ENCODE peak calls at places on chromosomes 1 and 21, in eight cellular contexts. X, R, Q, C, F, A, U and K are unnamed samples.

GRCh38 chr1:244450597-244451538 is 841 bp downstream of the ADSS2 start:
- DNase-seq in X (peak), R (peak), Q (peak), C (peak), F (peak), A (peak), U (peak), K (peak)

GRCh38 chr1:51578383-51579109 is 38.3 kb upstream of the OSBPL9 start:
- DNase-seq in X (no peak), R (no peak), Q (no peak), C (no peak), F (no peak), A (no peak), U (no peak), K (no peak)

GRCh38 chr1:2121071-2121691 is 71.0 kb downstream of the PRKCZ start:
- DNase-seq in X (no peak), R (no peak), Q (no peak), C (no peak), F (no peak), A (no peak), U (no peak), K (no peak)

GRCh38 chr1:91804546-91805023 is 81.4 kb downstream of the TGFBR3 start:
- DNase-seq in X (peak), R (no peak), Q (no peak), C (peak), F (no peak), A (no peak), U (no peak), K (no peak)

GRCh38 chr1:214476229-214476957 is 75.0 kb downstream of the PTPN14 start:
- DNase-seq in X (no peak), R (no peak), Q (no peak), C (peak), F (no peak), A (no peak), U (no peak), K (no peak)

GRCh38 chr1:199447906-199448305 is 579.6 kb upstream of the NR5A2 start:
- DNase-seq in X (no peak), R (no peak), Q (no peak), C (no peak), F (no peak), A (no peak), U (no peak), K (no peak)

GRCh38 chr1:3439346-3439745 is 15.1 kb upstream of the ARHGEF16 start:
- DNase-seq in X (no peak), R (no peak), Q (no peak), C (no peak), F (no peak), A (no peak), U (peak), K (no peak)

GRCh38 chr1:218670875-218671274 is 325.7 kb downstream of the TGFB2 start:
- DNase-seq in X (no peak), R (no peak), Q (no peak), C (no peak), F (no peak), A (no peak), U (no peak), K (no peak)

GRCh38 chr1:182995894-182996293 is 27.3 kb upstream of the LAMC1 start:
- DNase-seq in X (no peak), R (no peak), Q (no peak), C (no peak), F (no peak), A (no peak), U (no peak), K (no peak)

GRCh38 chr21:37855568-37856391 is 60.5 kb downstream of the KCNJ6 start:
- DNase-seq in X (peak), R (no peak), Q (no peak), C (peak), F (peak), A (no peak), U (no peak), K (no peak)

GRCh38 chr1:83905315-83905907 is 93.5 kb downstream of the TTLL7 start:
- DNase-seq in X (peak), R (no peak), Q (no peak), C (peak), F (peak), A (no peak), U (no peak), K (peak)

GRCh38 chr1:19477284-19478240 is 7.8 kb downstream of the CAPZB start:
- DNase-seq in X (no peak), R (no peak), Q (no peak), C (no peak), F (no peak), A (peak), U (no peak), K (no peak)

GRCh38 chr1:234545512-234546386 is 64.2 kb downstream of the IRF2BP2 start:
- DNase-seq in X (no peak), R (no peak), Q (no peak), C (no peak), F (peak), A (no peak), U (no peak), K (no peak)

GRCh38 chr21:33265664-33266049 is 510 bp upstream of the IL10RB start:
- DNase-seq in X (peak), R (no peak), Q (no peak), C (no peak), F (peak), A (peak), U (no peak), K (no peak)

GRCh38 chr1:3886691-3887090 is 13.4 kb downstream of the C1orf174 start:
- DNase-seq in X (no peak), R (no peak), Q (no peak), C (no peak), F (no peak), A (no peak), U (no peak), K (no peak)

GRCh38 chr21:35035581-35035980 is 13.5 kb downstream of the RUNX1 start:
- DNase-seq in X (no peak), R (no peak), Q (no peak), C (no peak), F (no peak), A (peak), U (no peak), K (no peak)

GRCh38 chr1:211529453-211529852 is 37.5 kb upstream of the RD3 start:
- DNase-seq in X (peak), R (no peak), Q (no peak), C (no peak), F (no peak), A (no peak), U (no peak), K (no peak)

GRCh38 chr1:56202186-56202585 is 377.2 kb downstream of the PLPP3 start:
- DNase-seq in X (peak), R (no peak), Q (no peak), C (no peak), F (no peak), A (no peak), U (no peak), K (no peak)

GRCh38 chr1:212515329-212515760 is 82.6 kb downstream of the NENF start:
- DNase-seq in X (no peak), R (no peak), Q (no peak), C (no peak), F (no peak), A (no peak), U (no peak), K (no peak)

GRCh38 chr1:94384485-94385353 is 33.5 kb upstream of the ABCD3 start:
- DNase-seq in X (no peak), R (no peak), Q (no peak), C (no peak), F (no peak), A (no peak), U (no peak), K (no peak)

GRCh38 chr1:175197536-175197935 is 5.0 kb upstream of the KIAA0040 start:
- DNase-seq in X (no peak), R (no peak), Q (no peak), C (no peak), F (no peak), A (no peak), U (no peak), K (no peak)

GRCh38 chr1:219587817-219588561 is 24.9 kb downstream of the ZC3H11B start:
- DNase-seq in X (peak), R (no peak), Q (no peak), C (peak), F (peak), A (no peak), U (no peak), K (no peak)

GRCh38 chr1:37149296-37149695 is 115.0 kb upstream of the GRIK3 start:
- DNase-seq in X (no peak), R (no peak), Q (no peak), C (no peak), F (no peak), A (no peak), U (no peak), K (no peak)

GRCh38 chr1:100323428-100324106 is 28.7 kb upstream of the CDC14A start:
- DNase-seq in X (peak), R (no peak), Q (peak), C (no peak), F (no peak), A (no peak), U (no peak), K (no peak)

GRCh38 chr21:42414928-42415769 is 11.4 kb downstream of the UBASH3A start:
- DNase-seq in X (peak), R (no peak), Q (no peak), C (peak), F (peak), A (no peak), U (no peak), K (no peak)

GRCh38 chr1:167145965-167146364 is 52.1 kb downstream of the STYXL2 start:
- DNase-seq in X (peak), R (no peak), Q (no peak), C (no peak), F (no peak), A (no peak), U (no peak), K (no peak)

GRCh38 chr1:240234477-240235225 is 143.0 kb downstream of the FMN2 start:
- DNase-seq in X (peak), R (no peak), Q (no peak), C (peak), F (peak), A (no peak), U (no peak), K (no peak)

GRCh38 chr1:108590436-108590835 is 30.5 kb downstream of the EEIG2 start:
- DNase-seq in X (peak), R (no peak), Q (peak), C (no peak), F (peak), A (no peak), U (peak), K (no peak)

GRCh38 chr1:180248731-180249681 is 18.9 kb downstream of the LHX4 start:
- DNase-seq in X (no peak), R (no peak), Q (no peak), C (no peak), F (no peak), A (no peak), U (no peak), K (peak)

GRCh38 chr21:23968722-23969647 is 1638.3 kb downstream of the MRPL39 start:
- DNase-seq in X (peak), R (no peak), Q (no peak), C (peak), F (peak), A (no peak), U (no peak), K (peak)

GRCh38 chr1:14997646-14998276 is 155.8 kb upstream of the TMEM51 start:
- DNase-seq in X (peak), R (no peak), Q (no peak), C (no peak), F (peak), A (no peak), U (no peak), K (no peak)

GRCh38 chr1:38558055-38558454 is 301.5 kb downstream of the RRAGC start:
- DNase-seq in X (no peak), R (no peak), Q (no peak), C (no peak), F (no peak), A (no peak), U (no peak), K (peak)

GRCh38 chr1:81174811-81175476 is 625.8 kb upstream of the ADGRL2 start:
- DNase-seq in X (peak), R (no peak), Q (no peak), C (peak), F (peak), A (no peak), U (no peak), K (no peak)

GRCh38 chr1:3496916-3497315 is 42.5 kb downstream of the ARHGEF16 start:
- DNase-seq in X (no peak), R (no peak), Q (no peak), C (no peak), F (no peak), A (no peak), U (no peak), K (no peak)

GRCh38 chr1:113770031-113770430 is 10.7 kb upstream of the PHTF1 start:
- DNase-seq in X (no peak), R (no peak), Q (no peak), C (no peak), F (no peak), A (no peak), U (no peak), K (no peak)
- TF ChIP-seq CTCF in X (no peak), R (no peak), Q (no peak), C (no peak), F (no peak), A (no peak), U (no peak), K (no peak)

GRCh38 chr1:27575861-27576331 is 28.0 kb downstream of the AHDC1 start:
- DNase-seq in X (no peak), R (peak), Q (peak), C (no peak), F (no peak), A (no peak), U (peak), K (peak)
- TF ChIP-seq CTCF in X (no peak), R (no peak), Q (peak), C (no peak), F (peak), A (peak), U (peak), K (no peak)

GRCh38 chr1:151839457-151840409 is at the start of gene C2CD4D:
- DNase-seq in X (no peak), R (peak), Q (no peak), C (no peak), F (no peak), A (no peak), U (peak), K (peak)
- TF ChIP-seq CTCF in X (no peak), R (no peak), Q (no peak), C (no peak), F (no peak), A (no peak), U (no peak), K (no peak)

GRCh38 chr1:41199375-41199774 is 42.7 kb downstream of the SCMH1 start:
- DNase-seq in X (no peak), R (no peak), Q (no peak), C (no peak), F (no peak), A (no peak), U (no peak), K (no peak)

DNA sequence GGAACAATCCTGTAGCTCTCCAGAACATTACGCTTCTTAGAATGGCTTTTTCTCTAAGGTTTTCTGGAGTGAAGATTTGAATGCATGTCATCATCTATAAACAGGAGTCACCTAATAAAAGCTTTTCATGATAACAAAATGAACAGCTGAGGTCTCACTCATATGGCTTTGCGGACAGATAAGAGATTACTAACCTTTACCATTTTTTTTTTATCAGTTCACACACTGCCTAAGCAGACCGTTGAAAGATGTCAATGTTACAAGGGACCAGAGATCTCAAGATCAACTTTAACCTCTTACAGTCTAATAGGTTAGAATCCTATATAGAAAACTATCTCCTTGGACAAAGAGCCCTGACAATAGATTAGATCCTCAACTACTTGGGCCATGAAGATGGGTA is 41.4 kb downstream of the SCMH1 start:
- DNase-seq in X (no peak), R (no peak), Q (no peak), C (no peak), F (no peak), A (no peak), U (no peak), K (no peak)
- TF ChIP-seq CTCF in X (no peak), R (no peak), Q (no peak), C (no peak), F (no peak), A (no peak), U (no peak), K (no peak)

DNA sequence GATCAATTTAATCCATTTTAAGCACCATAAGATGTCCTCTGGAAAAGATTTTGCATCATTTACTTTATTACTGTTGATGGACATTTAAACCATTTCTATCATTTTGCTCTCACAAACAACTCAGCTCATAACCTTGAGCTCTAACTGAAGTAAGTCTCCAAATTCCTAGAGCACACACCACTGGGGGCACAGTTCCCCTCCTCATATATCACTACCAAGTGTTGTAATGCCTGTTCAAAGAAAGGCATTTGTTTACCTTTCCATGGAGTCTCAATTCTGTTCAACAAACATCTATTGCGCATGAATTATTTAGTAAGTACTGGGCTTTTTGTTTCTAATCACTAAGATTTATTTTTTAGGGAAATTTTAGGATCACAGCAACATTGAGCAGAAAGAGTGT is 8.9 kb upstream of the OMA1 start:
- DNase-seq in X (no peak), R (no peak), Q (no peak), C (no peak), F (no peak), A (no peak), U (no peak), K (no peak)
- TF ChIP-seq CTCF in X (no peak), R (no peak), Q (no peak), C (no peak), F (no peak), A (no peak), U (no peak), K (no peak)

GRCh38 chr1:184709418-184709817 is 45.2 kb downstream of the EDEM3 start:
- DNase-seq in X (no peak), R (no peak), Q (no peak), C (no peak), F (no peak), A (no peak), U (no peak), K (no peak)
- TF ChIP-seq CTCF in X (no peak), R (no peak), Q (no peak), C (no peak), F (no peak), A (no peak), U (no peak), K (no peak)

GRCh38 chr1:24483441-24483840 is 19.2 kb upstream of the RCAN3 start:
- DNase-seq in X (no peak), R (no peak), Q (no peak), C (no peak), F (no peak), A (no peak), U (no peak), K (no peak)

GRCh38 chr1:24484208-24484607 is 18.4 kb upstream of the RCAN3 start:
- DNase-seq in X (no peak), R (no peak), Q (no peak), C (no peak), F (no peak), A (no peak), U (no peak), K (no peak)

GRCh38 chr1:24481843-24482610 is 20.6 kb upstream of the RCAN3 start:
- DNase-seq in X (no peak), R (no peak), Q (no peak), C (no peak), F (no peak), A (no peak), U (no peak), K (no peak)

GRCh38 chr1:24486296-24487065 is 16.2 kb upstream of the RCAN3 start:
- DNase-seq in X (no peak), R (no peak), Q (no peak), C (no peak), F (no peak), A (no peak), U (no peak), K (no peak)

DNA sequence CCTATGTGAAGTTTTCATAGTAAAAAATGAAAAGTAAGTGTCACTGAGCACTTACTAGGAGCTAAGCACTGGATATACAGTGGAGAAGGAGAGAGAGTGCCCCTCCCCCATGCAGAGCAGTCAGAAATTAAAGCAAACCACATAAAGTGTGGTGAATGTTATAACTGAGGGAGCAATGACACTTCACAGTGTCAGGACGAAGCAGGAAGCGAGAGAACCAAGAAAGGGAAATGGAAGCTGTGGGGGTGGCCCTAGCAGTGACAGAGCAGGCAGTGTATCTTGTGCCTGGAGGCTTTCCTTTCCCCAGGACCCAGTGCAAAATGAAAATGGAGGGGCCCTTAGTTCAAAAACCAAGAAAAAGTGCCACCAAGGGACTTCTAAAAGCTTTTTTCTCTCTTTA is 21.5 kb upstream of the RCAN3 start:
- DNase-seq in X (no peak), R (no peak), Q (no peak), C (no peak), F (no peak), A (no peak), U (no peak), K (no peak)
- TF ChIP-seq CTCF in X (no peak), R (no peak), Q (no peak), C (no peak), F (no peak), A (no peak), U (no peak), K (no peak)

DNA sequence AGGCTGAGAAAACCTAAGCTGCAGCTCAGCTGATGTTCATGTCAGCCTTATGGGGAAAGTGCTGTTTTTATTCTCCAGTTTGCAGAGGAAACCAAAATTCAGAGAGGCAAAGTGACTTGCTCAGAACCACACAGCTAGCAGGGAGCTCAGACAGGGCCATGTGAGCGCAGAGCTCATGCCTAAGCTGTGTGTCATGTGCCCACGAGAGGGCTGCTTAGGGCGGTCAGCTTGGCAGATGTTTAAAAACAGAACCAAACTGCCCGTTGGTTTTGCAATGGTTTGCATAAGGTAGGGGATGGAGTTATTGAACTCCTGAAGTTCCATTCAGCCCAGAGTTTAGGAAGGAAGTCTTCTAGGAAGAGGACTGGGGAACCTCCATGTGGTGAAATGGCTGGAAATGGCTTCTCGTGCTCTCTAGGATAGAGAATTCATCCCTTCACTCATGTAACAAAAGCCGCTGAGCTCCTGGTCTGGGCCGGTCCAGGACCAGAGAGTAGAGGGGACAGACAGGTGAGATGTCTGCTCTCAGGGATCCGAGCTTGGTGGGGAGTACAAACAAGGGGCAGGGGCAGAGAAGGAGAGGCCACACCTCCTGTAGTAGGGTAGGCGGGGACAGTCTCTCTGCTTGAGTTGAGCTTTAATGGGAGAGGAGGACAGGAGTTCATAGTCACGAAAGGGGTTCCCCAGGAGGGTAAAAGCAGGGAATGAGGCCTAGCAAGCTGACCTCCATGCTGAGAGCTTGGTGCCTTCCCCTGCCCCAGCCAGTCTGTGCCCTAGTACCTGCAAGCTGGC is 46.9 kb downstream of the ARHGEF10L start:
- DNase-seq in X (peak), R (no peak), Q (no peak), C (peak), F (peak), A (no peak), U (no peak), K (no peak)
- TF ChIP-seq CTCF in X (no peak), R (no peak), Q (no peak), C (no peak), F (no peak), A (no peak), U (no peak), K (no peak)

GRCh38 chr1:172401907-172402306 is 18.6 kb upstream of the C1orf105 start:
- DNase-seq in X (no peak), R (no peak), Q (no peak), C (no peak), F (no peak), A (no peak), U (no peak), K (no peak)
- TF ChIP-seq CTCF in X (peak), R (peak), Q (no peak), C (peak), F (peak), A (peak), U (no peak), K (peak)